ENCODE peak calls at places on chromosome 18, in six cellular contexts. S is cardiac fibroblast, P is fibroblast of lung, X is prostate gland, Q is psoas muscle, K is astrocyte. C is an unnamed sample.

GRCh38 chr18:9804517-9805104 is 81.2 kb upstream of the TXNDC2 start:
- DNase-seq in P (peak), K (no peak), S (no peak), Q (peak), X (peak), C (no peak)

GRCh38 chr18:50306944-50307343 is 19.5 kb upstream of the CXXC1 start:
- DNase-seq in P (peak), Q (no peak), X (no peak), S (peak), K (peak), C (no peak)

GRCh38 chr18:26970637-26971036 is 105.1 kb upstream of the AQP4 start:
- DNase-seq in X (no peak), S (no peak), P (no peak), Q (no peak), K (no peak), C (no peak)

GRCh38 chr18:48727685-48728084 is 188.9 kb downstream of the CTIF start:
- DNase-seq in K (peak), Q (no peak), X (no peak), P (peak), S (peak), C (no peak)

GRCh38 chr18:21499997-21500396 is 100.5 kb downstream of the ESCO1 start:
- DNase-seq in P (no peak), Q (no peak), X (no peak), K (no peak), S (no peak), C (no peak)

GRCh38 chr18:24992491-24992890 is 359.5 kb downstream of the ZNF521 start:
- DNase-seq in X (no peak), Q (no peak), S (no peak), P (no peak), K (peak), C (no peak)

GRCh38 chr18:23236876-23237468 is 101.7 kb downstream of the CABLES1 start:
- DNase-seq in X (no peak), S (no peak), P (no peak), K (no peak), Q (no peak), C (no peak)

GRCh38 chr18:902179-902718 is 2.4 kb upstream of the ADCYAP1 start:
- DNase-seq in K (peak), S (peak), Q (no peak), X (no peak), P (no peak), C (no peak)

GRCh38 chr18:77077836-77078456 is 54.6 kb downstream of the MBP start:
- DNase-seq in S (peak), Q (no peak), X (no peak), P (peak), K (peak), C (no peak)

GRCh38 chr18:22964116-22964515 is 31.0 kb downstream of the RBBP8 start:
- DNase-seq in K (peak), X (no peak), S (no peak), Q (no peak), P (no peak), C (no peak)

GRCh38 chr18:70172225-70172624 is 33.3 kb downstream of the RTTN start:
- DNase-seq in Q (no peak), K (no peak), S (peak), P (peak), X (no peak), C (no peak)

GRCh38 chr18:47679864-47680263 is 250.6 kb downstream of the SMAD2 start:
- DNase-seq in K (no peak), P (no peak), Q (no peak), S (no peak), X (no peak), C (no peak)

GRCh38 chr18:10454800-10455550 is 540 bp downstream of the APCDD1 start:
- DNase-seq in Q (peak), P (peak), S (peak), X (peak), K (no peak), C (peak)

GRCh38 chr18:3903341-3903740 is 453.4 kb downstream of the TGIF1 start:
- DNase-seq in X (no peak), K (peak), Q (no peak), P (peak), S (peak), C (no peak)

GRCh38 chr18:70931942-70932814 is 643.3 kb downstream of the SOCS6 start:
- DNase-seq in X (no peak), Q (no peak), S (peak), K (peak), P (peak), C (no peak)

GRCh38 chr18:32373995-32374394 is 96.7 kb downstream of the GAREM1 start:
- DNase-seq in P (peak), S (peak), K (peak), Q (no peak), X (no peak), C (no peak)

GRCh38 chr18:27769152-27769551 is 407.8 kb downstream of the CDH2 start:
- DNase-seq in P (no peak), X (no peak), S (no peak), K (no peak), Q (no peak), C (no peak)

GRCh38 chr18:46070683-46071614 is 1.1 kb downstream of the PSTPIP2 start:
- DNase-seq in S (no peak), K (no peak), P (no peak), Q (no peak), X (no peak), C (no peak)
- H3K4me3 ChIP-seq in S (peak), K (peak), P (peak), Q (peak), X (peak), C (peak)

DNA sequence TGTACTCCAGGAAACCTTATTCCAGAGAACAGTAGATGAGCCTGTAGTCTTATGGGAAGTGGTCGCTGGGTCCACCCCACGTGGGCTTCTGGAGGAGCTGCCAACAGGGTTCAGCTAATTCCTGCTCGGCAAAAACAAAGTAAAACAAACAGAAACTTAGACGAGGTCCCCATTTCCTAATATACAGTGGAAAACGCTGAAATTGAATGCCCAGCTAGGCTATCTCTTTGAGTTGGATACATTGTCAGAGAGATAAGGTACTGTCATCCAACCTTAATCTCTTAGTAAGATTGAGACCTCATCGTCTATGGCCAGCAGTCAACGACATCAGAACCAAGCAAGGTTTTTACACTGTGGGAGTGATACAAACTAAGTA is 2.1 kb downstream of the EMILIN2 start:
- DNase-seq in X (no peak), S (no peak), P (no peak), Q (no peak), K (no peak), C (no peak)
- H3K4me3 ChIP-seq in X (no peak), S (no peak), P (no peak), Q (no peak), K (no peak), C (no peak)

DNA sequence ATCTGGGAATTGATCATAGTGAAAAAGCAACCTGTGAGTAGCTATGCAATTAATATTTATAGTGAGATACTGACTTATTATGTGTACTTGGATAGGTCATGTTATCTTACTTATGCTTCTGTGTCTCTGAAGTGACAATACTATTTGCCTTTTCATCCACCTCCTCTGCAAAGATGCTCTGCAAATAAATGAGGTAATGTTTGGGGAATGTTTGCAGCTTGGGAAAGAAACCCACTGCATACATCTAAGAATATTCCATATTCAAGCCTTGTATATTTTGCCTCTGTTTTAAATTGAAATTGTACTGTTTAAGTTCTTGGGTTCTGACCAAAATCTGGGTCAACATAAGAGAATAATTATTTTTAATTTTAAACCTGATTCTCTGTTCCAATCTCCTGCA is 217.4 kb upstream of the DTNA start:
- DNase-seq in S (peak), Q (no peak), P (no peak), X (no peak), K (no peak), C (no peak)
- H3K4me3 ChIP-seq in S (no peak), Q (peak), P (no peak), X (peak), K (peak), C (peak)

DNA sequence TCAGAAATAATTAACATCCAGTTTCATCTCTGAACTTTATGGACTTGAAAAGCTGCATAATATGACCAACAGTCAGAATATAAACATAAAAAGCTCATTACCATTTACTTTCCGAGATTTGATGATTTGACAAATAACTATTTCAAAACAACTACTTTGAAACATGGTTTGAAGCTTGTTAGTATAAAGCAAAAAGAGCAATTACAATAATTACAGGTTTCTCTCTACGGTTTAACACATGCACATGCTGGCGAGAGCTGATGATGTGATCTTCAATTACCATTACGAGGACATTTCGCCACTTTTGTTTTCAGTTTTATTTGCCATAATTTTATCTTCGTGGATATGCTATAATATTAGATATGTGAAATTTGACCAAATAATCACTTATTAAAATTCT is 270.2 kb downstream of the TCF4 start:
- DNase-seq in Q (no peak), X (no peak), S (no peak), P (peak), K (no peak), C (no peak)
- H3K4me3 ChIP-seq in Q (peak), X (no peak), S (no peak), P (peak), K (no peak), C (peak)

GRCh38 chr18:5892772-5893431 is 2.4 kb downstream of the TMEM200C start:
- DNase-seq in Q (no peak), P (no peak), S (no peak), X (no peak), K (no peak), C (no peak)
- H3K4me3 ChIP-seq in Q (no peak), P (no peak), S (no peak), X (no peak), K (no peak), C (no peak)

DNA sequence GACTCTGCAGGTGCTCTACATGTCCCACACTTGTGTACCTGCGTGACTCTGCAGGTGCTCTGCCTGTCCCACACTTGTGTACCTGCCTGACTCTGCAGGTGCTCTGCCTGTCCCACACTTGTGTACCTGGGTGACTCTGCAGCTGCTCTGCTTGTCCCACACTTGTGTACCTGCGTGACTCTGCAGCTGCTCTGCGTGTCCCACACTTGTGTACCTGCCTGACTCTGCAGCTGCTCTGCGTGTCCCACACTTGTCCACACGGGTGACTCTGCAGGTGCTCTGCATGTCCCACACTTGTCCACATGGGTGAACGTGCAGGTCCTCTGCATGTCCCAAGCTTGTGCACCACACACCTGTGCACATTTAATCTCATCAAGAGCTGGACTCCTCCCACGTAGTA is 576.7 kb upstream of the SALL3 start:
- DNase-seq in S (no peak), P (no peak), X (no peak), Q (no peak), K (no peak), C (no peak)
- H3K4me3 ChIP-seq in S (no peak), P (no peak), X (no peak), Q (no peak), K (no peak), C (no peak)

DNA sequence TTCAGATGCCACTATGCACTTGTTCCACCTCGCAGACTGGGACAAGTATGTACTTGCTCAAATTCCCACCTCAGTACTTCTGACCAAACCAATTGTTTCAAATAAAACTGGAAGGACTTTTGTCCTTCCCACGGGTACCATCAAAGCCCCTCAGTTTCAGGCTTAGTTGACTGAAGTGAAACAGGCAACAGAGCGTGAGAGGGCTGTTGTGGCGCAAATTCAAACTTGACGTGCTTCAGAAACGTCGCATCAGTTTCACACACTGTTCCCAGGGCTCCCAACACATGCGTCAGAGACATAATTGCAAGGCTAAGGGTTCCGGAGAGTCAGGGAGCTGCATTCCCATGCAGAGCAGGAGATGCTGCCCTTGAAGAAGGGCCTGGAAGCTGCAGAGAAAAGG is 33.7 kb downstream of the RNF152 start:
- DNase-seq in K (no peak), P (no peak), Q (no peak), X (no peak), S (no peak), C (no peak)
- H3K4me3 ChIP-seq in K (no peak), P (no peak), Q (no peak), X (no peak), S (no peak), C (no peak)

C was measured in uterus.